ENCODE peak calls at places on chromosomes 5 and 9, in eight cellular contexts. S is SW480, I is HFF-Myc, O is right cardiac atrium, F is amniotic stem cell, B is anterior cingulate cortex, H is smooth muscle cell of the brain vasculature, A is NCI-H1092 treated with DMSO at 0.1 percent for 48 hours. L is an unnamed sample.

GRCh38 chr5:2914991-2915484 is 163.6 kb upstream of the IRX2 start:
- DNase-seq in F (no peak), I (no peak), H (no peak), S (no peak), O (no peak), A (no peak), B (no peak), L (no peak)

GRCh38 chr9:124660341-124660801 is 110.7 kb downstream of the NR6A1 start:
- DNase-seq in A (peak), H (peak), B (peak), O (no peak), S (peak), I (peak), F (peak), L (peak)

GRCh38 chr9:97384406-97385262 is 27.3 kb upstream of the TDRD7 start:
- DNase-seq in A (no peak), B (no peak), I (no peak), H (no peak), F (no peak), O (no peak), S (no peak), L (no peak)

GRCh38 chr5:176846335-176847140 is 36.2 kb downstream of the UNC5A start:
- DNase-seq in O (no peak), H (no peak), A (no peak), B (no peak), F (no peak), I (no peak), S (no peak), L (no peak)

GRCh38 chr9:109110326-109111014 is 9.3 kb downstream of the TMEM245 start:
- DNase-seq in F (no peak), S (no peak), H (no peak), I (no peak), B (no peak), A (no peak), O (no peak), L (no peak)

GRCh38 chr5:35171108-35171507 is 59.2 kb downstream of the PRLR start:
- DNase-seq in A (no peak), I (no peak), H (no peak), B (no peak), S (no peak), O (no peak), F (no peak), L (no peak)

GRCh38 chr5:1555011-1555807 is 31.4 kb upstream of the LPCAT1 start:
- DNase-seq in I (no peak), F (peak), O (no peak), B (no peak), H (peak), A (peak), S (peak), L (no peak)

GRCh38 chr5:153905214-153905613 is 133.5 kb downstream of the FAM114A2 start:
- DNase-seq in F (no peak), O (no peak), H (no peak), B (no peak), S (no peak), A (no peak), I (no peak), L (no peak)

GRCh38 chr5:38789134-38789533 is 56.7 kb upstream of the OSMR start:
- DNase-seq in B (no peak), H (no peak), F (no peak), I (no peak), S (no peak), O (no peak), A (no peak), L (no peak)

GRCh38 chr9:82152181-82152580 is 163.6 kb downstream of the SPATA31D1 start:
- DNase-seq in B (no peak), O (no peak), F (no peak), A (no peak), H (no peak), S (no peak), I (no peak), L (no peak)

GRCh38 chr5:6419340-6419852 is 29.3 kb upstream of the UBE2QL1 start:
- DNase-seq in A (peak), F (no peak), H (no peak), I (no peak), O (no peak), S (peak), B (no peak), L (no peak)

GRCh38 chr9:79489241-79490000 is 82.3 kb upstream of the TLE4 start:
- DNase-seq in H (peak), B (peak), S (peak), A (no peak), I (no peak), F (no peak), O (peak), L (no peak)

GRCh38 chr5:126527892-126528291 is 67.1 kb downstream of the ALDH7A1 start:
- DNase-seq in F (peak), I (no peak), A (no peak), O (no peak), B (no peak), H (peak), S (no peak), L (no peak)

GRCh38 chr5:170633235-170634041 is 129.6 kb downstream of the KCNIP1 start:
- DNase-seq in F (peak), H (peak), S (peak), B (peak), I (peak), O (peak), A (peak), L (peak)

GRCh38 chr5:76703707-76704106 is 12.2 kb upstream of the F2R start:
- DNase-seq in B (no peak), O (no peak), A (no peak), S (no peak), F (no peak), I (no peak), H (no peak), L (no peak)

GRCh38 chr5:54194326-54194725 is 116.0 kb downstream of the ARL15 start:
- DNase-seq in S (no peak), O (no peak), A (no peak), I (no peak), H (no peak), F (no peak), B (no peak), L (no peak)

GRCh38 chr5:151224372-151224771 is 480 bp upstream of the CCDC69 start:
- DNase-seq in I (no peak), F (no peak), O (no peak), B (no peak), A (no peak), H (no peak), S (no peak), L (no peak)

GRCh38 chr9:121631978-121632418 is 19.4 kb upstream of the DAB2IP start:
- DNase-seq in S (no peak), O (no peak), H (no peak), A (no peak), F (no peak), B (no peak), I (no peak), L (no peak)

GRCh38 chr9:92035146-92035545 is 80.1 kb downstream of the SPTLC1 start:
- DNase-seq in B (no peak), H (peak), I (peak), O (no peak), S (no peak), F (no peak), A (no peak), L (no peak)

GRCh38 chr9:126379661-126380365 is 53.2 kb downstream of the MVB12B start:
- DNase-seq in H (no peak), I (no peak), F (no peak), O (no peak), S (no peak), B (no peak), A (no peak), L (no peak)

GRCh38 chr5:2105141-2105540 is 222.4 kb upstream of the IRX4 start:
- DNase-seq in I (no peak), A (no peak), F (no peak), O (no peak), S (no peak), H (no peak), B (no peak), L (no peak)

GRCh38 chr5:96051401-96051830 is 89.8 kb upstream of the ELL2 start:
- DNase-seq in F (no peak), H (no peak), S (no peak), O (no peak), B (no peak), A (no peak), I (no peak), L (peak)

GRCh38 chr5:55895276-55895675 is 44.1 kb downstream of the IL31RA start:
- DNase-seq in B (no peak), I (no peak), S (no peak), H (no peak), F (no peak), A (no peak), O (no peak), L (no peak)

GRCh38 chr5:133825631-133826289 is 142.7 kb downstream of the C5orf15 start:
- DNase-seq in H (no peak), I (no peak), B (no peak), A (peak), S (no peak), F (no peak), O (peak), L (no peak)

GRCh38 chr5:76643371-76643770 is 20.2 kb upstream of the F2RL2 start:
- DNase-seq in B (no peak), A (no peak), I (no peak), S (no peak), O (no peak), F (no peak), H (no peak), L (no peak)

GRCh38 chr5:36530249-36530648 is 76.2 kb upstream of the SLC1A3 start:
- DNase-seq in A (no peak), F (no peak), I (no peak), B (no peak), S (no peak), O (no peak), H (peak), L (no peak)

L was measured in SK-N-MC.